ENCODE peak calls at places on chromosome 1, in five cellular contexts. L is hepatic stellate cell, S is kidney tubule cell, B is activated B cell treated with CpG ODN at 0.5 μM for 24 hours, K is cardiac fibroblast. Z is an unnamed sample.

GRCh38 chr1:53693361-53693760 is 45.6 kb downstream of the GLIS1 start:
- DNase-seq in S (no peak), K (no peak), L (no peak), B (no peak), Z (no peak)

GRCh38 chr1:53172751-53173498 is 23.7 kb upstream of the CPT2 start:
- DNase-seq in L (peak), S (peak), K (peak), B (no peak), Z (no peak)

GRCh38 chr1:98374098-98374497 is 287.4 kb upstream of the SNX7 start:
- DNase-seq in B (no peak), K (no peak), S (no peak), L (no peak), Z (no peak)

GRCh38 chr1:46180082-46180616 is 3.9 kb upstream of the P3R3URF start:
- DNase-seq in S (peak), L (no peak), K (no peak), B (no peak), Z (peak)

GRCh38 chr1:208835082-208835467 is 590.9 kb upstream of the PLXNA2 start:
- DNase-seq in L (no peak), S (no peak), K (no peak), B (no peak), Z (no peak)

GRCh38 chr1:81414417-81415087 is 386.2 kb upstream of the ADGRL2 start:
- DNase-seq in K (peak), S (peak), L (peak), B (no peak), Z (no peak)

GRCh38 chr1:59034925-59035324 is 251.1 kb upstream of the JUN start:
- DNase-seq in K (no peak), L (no peak), B (no peak), S (peak), Z (no peak)

GRCh38 chr1:231636157-231636556 is 9.6 kb downstream of the DISC1 start:
- DNase-seq in L (peak), K (peak), B (no peak), S (peak), Z (no peak)

GRCh38 chr1:64516301-64516700 is 46.4 kb downstream of the CACHD1 start:
- DNase-seq in K (peak), S (peak), B (no peak), L (no peak), Z (no peak)

GRCh38 chr1:182897696-182898095 is 55.3 kb downstream of the SHCBP1L start:
- DNase-seq in L (no peak), S (no peak), B (no peak), K (no peak), Z (no peak)

GRCh38 chr1:232333419-232333767 is 296.5 kb downstream of the SIPA1L2 start:
- DNase-seq in L (no peak), S (no peak), B (no peak), K (no peak), Z (no peak)

GRCh38 chr1:161771166-161771565 is 5.0 kb downstream of the ATF6 start:
- DNase-seq in L (no peak), K (no peak), S (no peak), B (no peak), Z (no peak)

GRCh38 chr1:9270290-9270900 is 22.3 kb upstream of the SPSB1 start:
- DNase-seq in K (no peak), S (no peak), L (no peak), B (no peak), Z (peak)

GRCh38 chr1:58773406-58773840 is 10.4 kb downstream of the JUN start:
- DNase-seq in B (peak), S (peak), K (peak), L (peak), Z (no peak)

GRCh38 chr1:53754484-53755312 is 15.7 kb upstream of the GLIS1 start:
- DNase-seq in B (no peak), L (peak), K (peak), S (peak), Z (peak)

GRCh38 chr1:167342846-167343245 is 122.2 kb downstream of the POU2F1 start:
- DNase-seq in K (no peak), S (peak), L (no peak), B (no peak), Z (no peak)

GRCh38 chr1:190494451-190494850 is 16.8 kb upstream of the BRINP3 start:
- DNase-seq in K (no peak), B (no peak), L (no peak), S (no peak), Z (no peak)

GRCh38 chr1:65267291-65268087 is 41.9 kb upstream of the DNAJC6 start:
- DNase-seq in L (no peak), S (no peak), B (no peak), K (no peak), Z (no peak)

GRCh38 chr1:17755120-17755519 is at the start of gene ACTL8:
- DNase-seq in K (no peak), S (no peak), B (no peak), L (no peak), Z (no peak)

GRCh38 chr1:116390195-116390594 is 17.2 kb downstream of the ATP1A1 start:
- DNase-seq in L (no peak), K (no peak), S (no peak), B (no peak), Z (no peak)

GRCh38 chr1:29883360-29883759 is 647.0 kb downstream of the PTPRU start:
- DNase-seq in B (no peak), S (no peak), K (no peak), L (no peak), Z (no peak)

GRCh38 chr1:177983824-177984528 is 14.1 kb upstream of the SEC16B start:
- DNase-seq in S (peak), K (peak), L (peak), B (no peak), Z (peak)

GRCh38 chr1:40478276-40478675 is 1.2 kb downstream of the ZFP69 start:
- DNase-seq in L (peak), S (no peak), B (no peak), K (no peak), Z (no peak)

GRCh38 chr1:108862017-108862610 is 5.2 kb upstream of the AKNAD1 start:
- DNase-seq in B (no peak), K (no peak), S (no peak), L (no peak), Z (no peak)

Z was measured in mammary epithelial cell.